ENCODE peak calls at places on chromosomes 5 and 9, in seven cellular contexts. H is heart left ventricle, R is fibroblast of lung, T is PC-9, P is psoas muscle, Y is heart right ventricle, E is aorta. S is an unnamed sample. For H3K4me1 and H3K9me3, the result is how much of the 10 kb centered on the place peaks cover.

GRCh38 chr9:133167769-133168168 is 4.1 kb upstream of the GBGT1 start:
- DNase-seq in H (no peak), R (no peak), T (no peak), P (no peak), Y (no peak), E (no peak), S (no peak)

GRCh38 chr5:9284781-9285307 is 261.0 kb downstream of the SEMA5A start:
- DNase-seq in H (peak), R (peak), T (no peak), P (no peak), Y (peak), E (peak), S (no peak)

GRCh38 chr5:156121234-156121633 is 205.7 kb upstream of the SGCD start:
- DNase-seq in H (no peak), R (peak), T (no peak), P (no peak), Y (no peak), E (no peak), S (no peak)

GRCh38 chr5:84059672-84060071 is 325.0 kb downstream of the EDIL3 start:
- DNase-seq in H (no peak), R (no peak), T (no peak), P (no peak), Y (no peak), E (no peak), S (no peak)

GRCh38 chr5:131932235-131932634 is 13.2 kb downstream of the MEIKIN start:
- DNase-seq in H (no peak), R (no peak), T (no peak), P (no peak), Y (no peak), E (no peak), S (no peak)

GRCh38 chr9:99008187-99008586 is 64.5 kb downstream of the COL15A1 start:
- DNase-seq in H (no peak), R (no peak), T (no peak), P (no peak), Y (no peak), E (no peak), S (no peak)

GRCh38 chr9:78297672-78297961 is 692 bp downstream of the PSAT1 start:
- DNase-seq in H (no peak), R (peak), T (no peak), P (no peak), Y (no peak), E (no peak), S (no peak)

GRCh38 chr9:6015278-6016157 is at the start of gene RANBP6:
- DNase-seq in H (peak), R (peak), T (peak), P (peak), Y (peak), E (peak), S (peak)

GRCh38 chr5:64165500-64166200 is at the start of gene RNF180:
- DNase-seq in H (peak), R (peak), T (no peak), P (peak), Y (peak), E (peak), S (peak)

GRCh38 chr5:107704686-107705389 is 34.1 kb upstream of the EFNA5 start:
- DNase-seq in H (no peak), R (no peak), T (no peak), P (no peak), Y (no peak), E (no peak), S (no peak)

GRCh38 chr9:134338394-134339182 is 12.3 kb downstream of the RXRA start:
- DNase-seq in H (no peak), R (no peak), T (no peak), P (no peak), Y (no peak), E (no peak), S (no peak)

GRCh38 chr5:178670486-178670885 is 43.6 kb upstream of the CLK4 start:
- DNase-seq in H (no peak), R (no peak), T (no peak), P (no peak), Y (no peak), E (no peak), S (no peak)

GRCh38 chr5:26889810-26890209 is 148.6 kb downstream of the CDH9 start:
- DNase-seq in H (no peak), R (no peak), T (no peak), P (no peak), Y (no peak), E (no peak), S (no peak)

GRCh38 chr5:160458971-160459800 is 37.5 kb downstream of the PTTG1 start:
- DNase-seq in H (no peak), R (no peak), T (no peak), P (no peak), Y (no peak), E (no peak), S (no peak)

GRCh38 chr9:80957806-80958205 is 731.5 kb downstream of the TLE1 start:
- DNase-seq in H (no peak), R (peak), T (no peak), P (no peak), Y (no peak), E (no peak), S (no peak)

GRCh38 chr9:120668399-120668798 is 45.9 kb downstream of the MEGF9 start:
- DNase-seq in H (no peak), R (peak), T (no peak), P (no peak), Y (no peak), E (no peak), S (no peak)

GRCh38 chr5:138752341-138752950 is 779 bp upstream of the CTNNA1 start:
- DNase-seq in H (peak), R (peak), T (peak), P (no peak), Y (peak), E (no peak), S (peak)

GRCh38 chr9:12415361-12415760 is 277.8 kb upstream of the TYRP1 start:
- DNase-seq in H (no peak), R (no peak), T (no peak), P (no peak), Y (no peak), E (no peak), S (no peak)

GRCh38 chr9:14198544-14199510 is 115.1 kb downstream of the NFIB start:
- DNase-seq in H (peak), R (peak), T (no peak), P (peak), Y (peak), E (peak), S (no peak)

GRCh38 chr9:22395585-22396205 is 50.9 kb upstream of the DMRTA1 start:
- DNase-seq in H (no peak), R (no peak), T (peak), P (no peak), Y (no peak), E (no peak), S (no peak)

DNA sequence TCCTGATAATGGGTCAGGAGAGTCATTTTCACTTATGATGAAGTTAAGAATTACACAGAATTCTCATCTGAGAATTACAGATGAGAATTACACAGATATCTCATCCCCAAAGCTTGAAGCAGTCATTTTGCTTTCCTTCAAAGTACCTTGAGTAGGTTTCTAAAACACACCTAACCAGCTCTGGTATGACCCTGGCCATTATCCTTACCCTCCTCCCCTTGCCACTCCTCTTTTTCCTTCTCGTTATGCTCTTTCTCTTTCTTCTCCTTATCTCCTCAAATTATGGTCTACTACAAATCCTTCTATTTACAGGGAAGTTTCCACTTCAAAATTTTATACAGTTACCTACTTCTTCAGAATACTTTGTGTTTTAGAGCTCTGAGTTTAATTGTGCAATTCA is 44.5 kb downstream of the MEF2C start:
- DNase-seq in H (no peak), R (no peak), T (no peak), P (no peak), Y (no peak), E (no peak), S (no peak)
- H3K4me1 ChIP-seq in H (under half), R (under half), T (under half), P (half or more), Y (under half), E (under half), S (under half)

DNA sequence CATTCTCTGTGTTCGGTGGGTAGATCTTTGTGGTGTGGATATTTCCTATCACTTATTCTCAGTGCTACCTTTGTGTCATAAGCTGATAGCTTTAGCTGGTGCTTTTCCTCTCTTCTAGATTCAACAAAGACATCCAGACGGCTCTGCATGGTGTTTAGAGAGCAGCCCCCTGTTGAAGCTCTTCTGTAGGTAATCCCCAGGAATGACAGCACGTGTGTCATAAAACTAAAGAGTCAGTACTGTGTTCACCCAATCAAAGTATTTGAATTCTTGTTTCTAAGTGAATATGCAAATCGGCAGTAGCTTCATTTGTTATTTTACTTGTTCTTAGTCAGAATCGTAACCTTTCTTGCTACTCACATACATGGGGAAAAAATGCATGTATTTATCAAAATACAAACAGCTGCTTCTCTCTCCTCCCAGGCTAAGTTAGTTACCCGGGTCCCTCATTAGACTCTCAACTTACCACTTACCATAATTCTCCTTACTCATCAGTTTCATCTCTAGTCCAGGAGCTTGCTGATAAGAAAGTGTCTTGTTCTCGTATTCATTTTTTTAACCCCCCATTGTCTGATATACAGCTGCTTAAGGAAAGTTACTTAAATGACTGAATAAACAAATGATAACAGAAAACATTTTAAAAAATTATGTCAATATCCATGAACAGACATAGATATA is 1696.0 kb upstream of the WWC1 start:
- DNase-seq in H (no peak), R (no peak), T (no peak), P (no peak), Y (no peak), E (no peak), S (no peak)
- H3K9me3 ChIP-seq in H (under half), R (under half), T (under half), P (under half), Y (under half), E (under half), S (under half)

GRCh38 chr5:119078071-119078846 is 7.4 kb downstream of the DMXL1 start:
- DNase-seq in H (no peak), R (no peak), T (no peak), P (no peak), Y (no peak), E (no peak), S (no peak)

GRCh38 chr5:119076080-119076479 is 5.2 kb downstream of the DMXL1 start:
- DNase-seq in H (no peak), R (no peak), T (no peak), P (no peak), Y (no peak), E (no peak), S (no peak)

GRCh38 chr5:119080975-119081374 is 10.1 kb downstream of the DMXL1 start:
- DNase-seq in H (no peak), R (no peak), T (no peak), P (no peak), Y (no peak), E (no peak), S (no peak)

GRCh38 chr5:119077444-119077843 is 6.6 kb downstream of the DMXL1 start:
- DNase-seq in H (no peak), R (no peak), T (no peak), P (no peak), Y (no peak), E (no peak), S (no peak)

DNA sequence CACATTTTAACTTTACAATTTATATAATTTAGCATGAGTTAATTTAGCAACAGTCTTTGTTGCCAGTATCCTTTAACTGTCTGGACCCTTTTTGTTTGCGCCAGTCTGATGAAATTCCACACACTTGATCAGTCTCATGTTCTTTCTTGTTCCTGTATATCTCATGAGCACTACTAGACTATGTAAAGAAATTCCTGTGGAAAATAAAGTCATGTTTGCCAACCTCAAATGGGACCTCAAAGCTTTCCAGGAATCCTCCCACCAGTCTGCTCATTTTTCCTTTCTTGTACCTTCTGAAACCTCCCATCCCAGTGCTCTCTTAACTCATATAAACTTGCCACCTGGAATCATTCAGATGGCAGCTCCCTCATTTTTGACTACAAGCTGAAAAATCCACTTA is 8.0 kb downstream of the DMXL1 start:
- DNase-seq in H (no peak), R (no peak), T (no peak), P (no peak), Y (no peak), E (no peak), S (no peak)
- H3K4me1 ChIP-seq in H (under half), R (under half), T (under half), P (under half), Y (under half), E (under half), S (under half)

GRCh38 chr9:138120511-138121437 is 243.2 kb downstream of the CACNA1B start:
- DNase-seq in H (no peak), R (no peak), T (no peak), P (peak), Y (no peak), E (no peak), S (no peak)
- H3K9me3 ChIP-seq in H (under half), R (under half), T (under half), P (under half), Y (under half), E (under half), S (under half)

DNA sequence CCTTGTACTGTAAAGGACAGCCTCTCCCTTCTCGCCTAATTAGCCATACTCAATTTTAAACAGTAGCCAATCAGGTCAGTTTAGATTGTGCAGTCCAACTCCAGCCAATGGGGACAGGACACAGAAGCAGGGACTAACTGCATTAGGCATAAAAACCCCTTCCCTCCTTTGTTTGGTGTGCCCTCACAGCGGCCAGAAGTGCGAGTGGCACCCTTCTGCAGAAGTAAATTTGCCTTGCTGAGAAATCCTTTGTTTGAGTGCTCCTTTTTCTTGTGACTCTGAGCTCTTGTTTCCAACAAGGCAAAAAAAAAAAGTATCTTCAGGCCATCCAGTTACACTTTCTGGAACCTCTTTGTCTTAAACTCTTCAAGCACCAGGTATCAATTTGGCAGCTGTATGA is 97.4 kb downstream of the FAM114A2 start:
- DNase-seq in H (no peak), R (no peak), T (no peak), P (no peak), Y (no peak), E (no peak), S (no peak)
- H3K4me1 ChIP-seq in H (under half), R (under half), T (under half), P (under half), Y (under half), E (under half), S (under half)

DNA sequence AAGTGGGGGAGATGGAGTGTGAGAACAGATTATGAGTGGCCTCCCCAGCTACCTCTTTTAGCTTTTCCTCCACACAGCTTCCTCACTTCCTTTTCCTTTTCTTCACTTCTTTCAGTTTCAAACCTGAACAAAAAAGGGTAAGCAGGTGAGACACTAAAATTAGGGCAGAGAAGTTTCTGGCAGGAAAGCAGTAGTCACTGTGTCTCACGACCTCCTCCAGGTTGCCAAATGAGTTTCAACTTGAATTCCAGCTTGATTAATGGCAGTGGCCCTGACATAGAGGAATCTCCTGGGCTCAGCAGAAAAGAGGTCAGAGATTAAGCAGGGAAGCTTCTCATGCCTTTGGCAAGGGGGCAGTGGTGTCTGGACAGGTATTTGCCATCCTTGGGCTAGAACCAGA is 63.7 kb upstream of the SPINK5 start:
- DNase-seq in H (no peak), R (no peak), T (no peak), P (no peak), Y (no peak), E (no peak), S (no peak)
- H3K9me3 ChIP-seq in H (under half), R (under half), T (under half), P (under half), Y (under half), E (under half), S (under half)

DNA sequence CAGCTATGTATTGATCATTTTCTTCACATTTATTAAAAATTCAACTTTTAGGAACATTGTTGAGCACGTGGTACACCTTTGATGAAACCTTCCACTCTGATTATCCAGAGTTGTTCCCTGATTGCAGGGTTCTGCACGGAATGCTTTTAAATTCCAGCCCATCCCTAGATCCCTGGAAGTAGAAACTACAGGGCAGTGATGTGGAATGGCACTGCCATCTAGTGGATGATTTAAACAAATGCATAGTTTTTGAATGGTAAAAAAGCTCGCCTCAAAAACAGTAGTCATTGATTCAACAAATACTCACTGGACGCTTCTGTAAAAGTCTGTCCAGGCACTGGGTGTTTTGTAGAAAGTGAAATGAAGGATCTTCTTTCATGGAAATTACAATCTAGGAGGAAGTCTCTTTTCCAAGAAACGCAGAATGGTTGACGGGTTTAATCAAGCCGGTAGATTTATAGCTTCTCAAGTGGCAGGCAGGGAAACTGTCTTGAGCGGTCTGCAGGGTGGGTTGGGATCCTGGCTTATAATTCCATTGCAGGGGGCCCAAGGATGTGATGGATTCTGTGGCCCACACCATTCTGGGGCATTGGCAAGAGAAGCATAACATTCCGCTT is 118.4 kb downstream of the ARHGAP26 start:
- DNase-seq in H (no peak), R (peak), T (peak), P (no peak), Y (peak), E (no peak), S (no peak)
- H3K4me1 ChIP-seq in H (under half), R (under half), T (under half), P (under half), Y (under half), E (under half), S (under half)

GRCh38 chr9:135920973-135921585 is 13.7 kb upstream of the CAMSAP1 start:
- DNase-seq in H (no peak), R (no peak), T (no peak), P (peak), Y (no peak), E (peak), S (peak)

GRCh38 chr9:135920256-135920930 is 13.0 kb upstream of the CAMSAP1 start:
- DNase-seq in H (no peak), R (no peak), T (no peak), P (peak), Y (no peak), E (peak), S (no peak)

GRCh38 chr9:135914921-135915320 is 7.6 kb upstream of the CAMSAP1 start:
- DNase-seq in H (no peak), R (peak), T (no peak), P (no peak), Y (no peak), E (peak), S (no peak)

GRCh38 chr9:135919318-135919717 is 12.0 kb upstream of the CAMSAP1 start:
- DNase-seq in H (no peak), R (no peak), T (no peak), P (peak), Y (no peak), E (peak), S (peak)

GRCh38 chr9:135916998-135917397 is 9.7 kb upstream of the CAMSAP1 start:
- DNase-seq in H (no peak), R (no peak), T (no peak), P (no peak), Y (no peak), E (no peak), S (no peak)
- H3K9me3 ChIP-seq in H (half or more), R (under half), T (under half), P (under half), Y (under half), E (under half), S (under half)

DNA sequence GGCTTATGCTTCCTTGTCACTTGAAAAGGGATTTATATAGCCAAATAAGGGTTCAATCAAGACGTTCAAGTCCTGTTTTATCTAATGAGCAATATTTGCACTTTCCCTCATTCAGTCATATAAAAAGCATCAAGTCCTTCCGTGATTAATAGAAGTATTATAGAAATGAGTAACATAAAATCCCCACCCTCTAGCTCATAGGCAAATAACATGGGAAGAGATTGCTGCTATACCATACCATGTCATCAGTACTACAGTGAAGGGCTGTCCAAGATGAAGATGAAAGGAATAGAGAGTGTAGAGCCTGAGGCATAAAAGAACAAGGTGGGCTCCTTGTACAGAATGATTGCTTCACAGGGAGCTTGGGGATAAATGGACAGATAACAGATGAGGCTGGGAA is 20.4 kb upstream of the PAPPA start:
- DNase-seq in H (no peak), R (no peak), T (no peak), P (no peak), Y (no peak), E (no peak), S (no peak)
- H3K4me1 ChIP-seq in H (under half), R (under half), T (under half), P (under half), Y (under half), E (under half), S (under half)